ENCODE peak calls at places on chromosomes 4 and X, in ten cellular contexts. G is left colon; O is stimulated activated CD4-positive, alpha-beta T cell treated with anti-CD3 and anti-CD28 coated beads, Interleukin-1b, Interleukin-23, amount 100 ng/mL, for 4 hours; C is activated CD4-positive, alpha-beta T cell treated with anti-CD3 and anti-CD28 coated beads, Interleukin-2, amount 50 U/mL, for 1 hour; Q is activated T-cell treated with anti-CD3 and anti-CD28 coated beads for 48 hours; S is iPS DF 19.7; A is T-helper 9 cell; W is ELR; H is renal cortical epithelial cell; Y is AG20443. X is an unnamed sample.

GRCh38 chr4:168621806-168622589 is 125.1 kb downstream of the PALLD start:
- DNase-seq in G (no peak), O (no peak), C (no peak), Q (no peak), S (no peak), A (no peak), W (peak), H (peak), Y (peak), X (no peak)

GRCh38 chrX:12770440-12770839 is 20.8 kb upstream of the PRPS2 start:
- DNase-seq in G (no peak), O (no peak), C (no peak), Q (no peak), S (no peak), A (no peak), W (peak), H (peak), Y (peak), X (no peak)

GRCh38 chrX:110397353-110397752 is 38.7 kb downstream of the RTL9 start:
- DNase-seq in G (no peak), O (no peak), C (no peak), Q (no peak), S (no peak), A (no peak), W (no peak), H (no peak), Y (no peak), X (no peak)

GRCh38 chrX:74349387-74349786 is 45.4 kb downstream of the ZCCHC13 start:
- DNase-seq in G (no peak), O (no peak), C (no peak), Q (no peak), S (no peak), A (no peak), W (peak), H (peak), Y (peak), X (peak)

GRCh38 chr4:155582971-155583437 is 83.6 kb upstream of the GUCY1A1 start:
- DNase-seq in G (no peak), O (no peak), C (no peak), Q (no peak), S (no peak), A (no peak), W (peak), H (peak), Y (no peak), X (peak)

GRCh38 chr4:3470244-3471097 is 7.4 kb downstream of the DOK7 start:
- DNase-seq in G (peak), O (no peak), C (no peak), Q (no peak), S (no peak), A (no peak), W (peak), H (no peak), Y (no peak), X (peak)

GRCh38 chr4:10226756-10227155 is 110.2 kb upstream of the WDR1 start:
- DNase-seq in G (no peak), O (no peak), C (no peak), Q (no peak), S (no peak), A (no peak), W (peak), H (no peak), Y (peak), X (no peak)

GRCh38 chr4:5435823-5436222 is 272.5 kb downstream of the EVC2 start:
- DNase-seq in G (no peak), O (no peak), C (no peak), Q (no peak), S (no peak), A (no peak), W (no peak), H (no peak), Y (no peak), X (no peak)

GRCh38 chr4:107757860-107758476 is 37.9 kb upstream of the PAPSS1 start:
- DNase-seq in G (no peak), O (no peak), C (no peak), Q (no peak), S (no peak), A (no peak), W (peak), H (peak), Y (peak), X (no peak)

GRCh38 chrX:11968470-11968869 is 169.8 kb upstream of the FRMPD4 start:
- DNase-seq in G (no peak), O (no peak), C (no peak), Q (no peak), S (no peak), A (no peak), W (no peak), H (peak), Y (no peak), X (no peak)

GRCh38 chr4:84968936-84969335 is 2.4 kb upstream of the WDFY3 start:
- DNase-seq in G (no peak), O (no peak), C (no peak), Q (no peak), S (no peak), A (no peak), W (no peak), H (no peak), Y (no peak), X (no peak)

GRCh38 chr4:45693746-45694145 is 430.1 kb downstream of the GABRG1 start:
- DNase-seq in G (no peak), O (no peak), C (no peak), Q (no peak), S (no peak), A (no peak), W (no peak), H (peak), Y (no peak), X (peak)

GRCh38 chr4:71441186-71442169 is 102.7 kb downstream of the SLC4A4 start:
- DNase-seq in G (no peak), O (no peak), C (no peak), Q (no peak), S (no peak), A (no peak), W (peak), H (peak), Y (no peak), X (peak)

GRCh38 chr4:70508801-70509200 is 9.6 kb upstream of the AMTN start:
- DNase-seq in G (no peak), O (no peak), C (no peak), Q (no peak), S (no peak), A (no peak), W (no peak), H (no peak), Y (no peak), X (no peak)

GRCh38 chr4:123114915-123115756 is 192.7 kb upstream of the NUDT6 start:
- DNase-seq in G (no peak), O (no peak), C (no peak), Q (no peak), S (no peak), A (no peak), W (no peak), H (no peak), Y (no peak), X (no peak)

GRCh38 chr4:101328063-101328602 is 19.2 kb downstream of the PPP3CA start:
- DNase-seq in G (no peak), O (no peak), C (no peak), Q (no peak), S (no peak), A (no peak), W (no peak), H (no peak), Y (no peak), X (no peak)

GRCh38 chrX:45850775-45851433 is 650.2 kb upstream of the DIPK2B start:
- DNase-seq in G (peak), O (peak), C (peak), Q (peak), S (no peak), A (peak), W (peak), H (no peak), Y (peak), X (no peak)

GRCh38 chrX:67570839-67571238 is 27.0 kb downstream of the AR start:
- DNase-seq in G (no peak), O (no peak), C (no peak), Q (no peak), S (no peak), A (no peak), W (no peak), H (no peak), Y (no peak), X (no peak)

GRCh38 chrX:115413246-115413878 is 123.8 kb downstream of the LUZP4 start:
- DNase-seq in G (no peak), O (no peak), C (no peak), Q (no peak), S (no peak), A (no peak), W (peak), H (no peak), Y (no peak), X (no peak)

GRCh38 chrX:41558531-41558930 is 111.4 kb downstream of the NYX start:
- DNase-seq in G (no peak), O (no peak), C (no peak), Q (no peak), S (no peak), A (no peak), W (peak), H (no peak), Y (peak), X (no peak)

GRCh38 chrX:129115104-129115503 is 408.2 kb downstream of the SMARCA1 start:
- DNase-seq in G (peak), O (no peak), C (no peak), Q (no peak), S (no peak), A (no peak), W (peak), H (peak), Y (peak), X (no peak)

GRCh38 chr4:140070369-140070768 is 83.6 kb downstream of the MAML3 start:
- DNase-seq in G (no peak), O (no peak), C (no peak), Q (no peak), S (no peak), A (no peak), W (no peak), H (no peak), Y (no peak), X (no peak)

GRCh38 chr4:105191621-105192210 is 45.0 kb downstream of the TET2 start:
- DNase-seq in G (no peak), O (no peak), C (no peak), Q (no peak), S (no peak), A (no peak), W (peak), H (peak), Y (peak), X (peak)

GRCh38 chr4:82746705-82747567 is 51.7 kb downstream of the SCD5 start:
- DNase-seq in G (no peak), O (no peak), C (no peak), Q (no peak), S (no peak), A (no peak), W (no peak), H (peak), Y (no peak), X (no peak)

GRCh38 chrX:130084651-130085237 is 25.6 kb downstream of the ELF4 start:
- DNase-seq in G (no peak), O (no peak), C (no peak), Q (no peak), S (no peak), A (no peak), W (no peak), H (no peak), Y (no peak), X (no peak)

GRCh38 chrX:115588180-115588579 is 27.2 kb downstream of the PLS3 start:
- DNase-seq in G (no peak), O (no peak), C (no peak), Q (no peak), S (no peak), A (no peak), W (no peak), H (no peak), Y (no peak), X (no peak)

GRCh38 chrX:70079870-70080269 is 17.6 kb downstream of the OTUD6A start:
- DNase-seq in G (no peak), O (no peak), C (no peak), Q (no peak), S (no peak), A (no peak), W (no peak), H (no peak), Y (no peak), X (no peak)

GRCh38 chr4:119300388-119301131 is 21.4 kb downstream of the FABP2 start:
- DNase-seq in G (peak), O (peak), C (peak), Q (peak), S (peak), A (peak), W (peak), H (peak), Y (peak), X (peak)

GRCh38 chr4:123619895-123620294 is 223.3 kb downstream of the SPRY1 start:
- DNase-seq in G (no peak), O (no peak), C (no peak), Q (no peak), S (no peak), A (no peak), W (no peak), H (no peak), Y (no peak), X (no peak)

GRCh38 chr4:48375651-48376291 is 34.4 kb downstream of the SLAIN2 start:
- DNase-seq in G (peak), O (no peak), C (no peak), Q (no peak), S (no peak), A (no peak), W (peak), H (peak), Y (peak), X (no peak)

X was measured in retinal pigment epithelial cell.